ENCODE peak calls at places on chromosomes 4 and X, in six cellular contexts. S, K, O, C, U and L are unnamed samples. For H3K36me3 and H3K4me1, the result is how much of the 10 kb centered on the place peaks cover.

GRCh38 chr4:185697488-185697887 is 114.5 kb downstream of the SORBS2 start:
- DNase-seq in O (no peak), K (no peak), U (no peak), S (no peak), C (no peak), L (no peak)

GRCh38 chrX:79604364-79604763 is 237.2 kb upstream of the ITM2A start:
- DNase-seq in C (no peak), K (no peak), O (peak), U (no peak), S (no peak), L (no peak)

GRCh38 chr4:84673475-84674230 is 90.7 kb downstream of the CDS1 start:
- DNase-seq in S (no peak), O (no peak), C (no peak), U (no peak), K (peak), L (no peak)

GRCh38 chr4:151325320-151326246 is at the start of gene SH3D19:
- DNase-seq in S (peak), K (peak), O (peak), U (peak), C (peak), L (peak)

GRCh38 chrX:153903238-153903980 is 1.1 kb upstream of the AVPR2 start:
- DNase-seq in U (no peak), O (no peak), K (no peak), S (no peak), C (no peak), L (no peak)

GRCh38 chr4:815464-816146 is 10.3 kb downstream of the CPLX1 start:
- DNase-seq in U (no peak), O (peak), S (no peak), C (peak), K (no peak), L (peak)

GRCh38 chrX:14083783-14084182 is 54.1 kb upstream of the GEMIN8 start:
- DNase-seq in C (no peak), S (no peak), O (no peak), K (no peak), U (no peak), L (no peak)

GRCh38 chr4:21795091-21795490 is 153.5 kb downstream of the KCNIP4 start:
- DNase-seq in K (peak), S (no peak), C (no peak), U (no peak), O (no peak), L (no peak)

DNA sequence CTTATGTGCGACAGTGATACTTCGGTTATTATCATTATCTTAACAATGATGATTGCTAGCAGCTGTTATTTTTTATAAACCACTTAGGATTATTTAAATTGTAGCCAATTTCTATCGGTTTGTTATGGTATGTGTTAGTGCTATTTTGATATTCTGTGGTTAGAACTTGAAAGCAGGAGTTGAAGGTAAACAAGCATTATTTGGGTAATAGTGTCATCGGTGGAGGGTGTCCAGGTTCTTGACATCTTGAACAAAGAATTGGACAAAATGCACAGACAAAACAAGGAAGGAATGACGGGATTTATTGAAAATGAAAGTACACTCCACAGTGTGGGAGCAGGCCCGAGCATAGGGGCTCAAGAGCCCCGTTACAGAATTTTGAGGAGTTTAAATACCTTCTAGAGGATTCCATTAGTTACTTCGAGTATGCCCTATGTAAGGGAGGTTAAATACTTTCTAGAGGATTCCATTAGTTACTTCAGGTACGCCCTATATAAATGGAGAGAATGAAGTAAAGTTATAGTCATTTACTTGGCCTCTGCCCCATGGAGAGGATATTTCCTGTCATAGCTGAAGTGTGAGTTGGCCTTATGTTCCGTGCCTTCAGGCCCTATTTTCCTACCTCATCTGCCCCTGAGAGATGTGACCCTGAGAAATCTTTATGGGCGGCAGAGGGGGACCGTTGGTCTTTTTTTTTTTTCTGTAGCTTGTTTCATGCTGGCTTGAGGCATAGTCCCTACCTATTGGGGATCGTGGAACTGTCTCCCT is 13.1 kb downstream of the MOB1B start:
- DNase-seq in K (peak), S (no peak), U (no peak), C (no peak), O (no peak), L (no peak)
- H3K36me3 ChIP-seq in K (under half), S (under half), U (under half), C (under half), O (under half), L (under half)

DNA sequence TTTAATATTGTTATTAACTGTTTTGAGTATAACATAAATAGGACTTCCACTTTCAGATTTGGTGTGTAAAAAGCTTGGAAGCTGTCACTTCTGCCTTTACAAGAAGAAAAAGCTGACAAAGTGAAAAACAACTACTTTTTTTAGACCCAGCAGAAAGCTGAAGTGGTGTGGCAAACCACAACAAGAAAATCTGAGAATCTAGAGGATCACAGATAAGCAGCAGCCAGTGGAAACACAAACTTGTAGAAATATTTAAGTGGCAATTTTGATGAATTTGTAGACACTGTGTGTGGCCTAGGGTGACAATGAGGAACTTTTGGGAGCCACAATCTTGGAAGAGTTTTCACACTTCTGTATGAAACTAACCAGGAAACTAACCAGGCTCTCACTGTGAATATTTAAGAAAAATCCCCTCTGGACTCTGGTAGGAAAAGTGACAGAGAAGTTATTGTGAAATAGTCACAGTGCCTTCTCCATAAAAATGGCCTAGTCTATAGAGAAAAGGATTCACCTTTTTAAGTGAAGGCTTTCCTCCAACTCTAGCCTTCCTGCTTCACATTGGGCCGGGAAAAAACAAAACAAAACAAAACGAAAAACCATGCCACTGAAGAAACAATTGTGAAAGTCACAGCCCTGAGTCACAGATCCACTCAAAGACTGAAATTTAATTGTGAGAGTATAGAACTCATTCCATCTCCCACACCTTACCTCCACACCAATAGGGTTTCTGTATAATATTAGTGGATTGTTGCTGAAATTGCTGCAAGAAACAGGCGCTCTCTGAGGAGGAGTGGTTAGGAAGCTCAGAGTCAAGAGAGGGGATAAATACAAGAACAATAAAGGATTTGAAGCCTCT is 26.7 kb upstream of the GUCY1A1 start:
- DNase-seq in S (no peak), C (no peak), U (no peak), K (no peak), O (no peak), L (no peak)
- H3K4me1 ChIP-seq in S (under half), C (under half), U (under half), K (under half), O (under half), L (under half)

DNA sequence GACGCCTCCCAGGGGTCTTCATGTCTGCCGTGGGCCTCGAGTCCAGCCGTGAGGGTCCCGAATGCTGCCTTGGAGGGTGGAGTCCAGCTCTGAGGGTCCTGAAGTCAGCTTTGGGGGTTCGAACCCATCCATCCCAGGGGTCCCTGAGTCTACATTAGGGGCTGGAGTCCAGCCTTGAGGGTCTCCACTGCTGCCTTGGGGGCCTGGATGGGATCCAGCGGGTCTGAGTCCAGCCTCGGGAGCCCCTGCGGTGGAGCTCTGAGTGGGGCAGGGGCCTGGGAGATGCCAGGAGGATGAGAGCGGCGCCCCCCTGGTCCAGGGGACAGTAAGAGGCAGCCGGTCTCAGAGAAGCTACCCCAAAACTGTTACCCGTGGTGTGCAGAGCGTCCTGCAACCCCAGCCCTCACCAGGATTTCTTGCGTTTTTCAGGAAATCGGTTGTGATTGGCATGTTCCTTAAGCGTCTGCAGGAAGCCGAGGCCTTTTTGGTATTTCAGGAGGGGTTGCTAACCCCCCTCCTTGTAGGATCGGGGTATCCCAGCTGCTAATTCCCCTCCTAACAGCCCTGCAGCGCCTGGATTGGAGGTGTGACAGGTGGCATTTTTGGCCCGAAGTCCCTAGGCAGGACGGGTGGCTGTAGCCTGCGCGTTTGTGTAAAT is 1.7 kb upstream of the GTPBP6 start:
- DNase-seq in S (peak), U (no peak), K (peak), C (peak), O (peak), L (no peak)
- TF ChIP-seq POLR2A in S (no peak), U (no peak), K (no peak), C (no peak), O (no peak), L (no peak)

DNA sequence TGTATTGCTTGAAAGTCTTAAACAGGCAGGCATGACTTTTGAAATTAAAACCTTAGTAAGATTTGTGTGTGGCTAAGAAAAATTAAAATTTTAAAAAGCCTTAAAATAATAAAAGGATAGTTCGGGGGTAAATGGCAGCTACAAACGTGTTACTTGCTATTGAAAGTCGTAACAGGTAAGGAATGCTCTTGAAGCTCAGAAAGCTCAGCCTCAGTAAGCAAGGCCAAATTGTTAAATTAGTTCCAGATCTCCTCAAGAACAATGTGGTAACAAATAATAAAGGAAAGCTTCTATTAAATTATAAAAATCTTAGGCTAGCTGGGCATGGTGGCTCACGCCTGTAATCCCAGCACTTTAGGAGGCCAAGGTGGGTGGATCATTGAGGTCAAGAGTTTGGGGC is 25.5 kb downstream of the PRMT9 start:
- DNase-seq in U (no peak), K (no peak), O (no peak), S (no peak), C (no peak), L (no peak)
- H3K36me3 ChIP-seq in U (under half), K (under half), O (under half), S (under half), C (under half), L (under half)

DNA sequence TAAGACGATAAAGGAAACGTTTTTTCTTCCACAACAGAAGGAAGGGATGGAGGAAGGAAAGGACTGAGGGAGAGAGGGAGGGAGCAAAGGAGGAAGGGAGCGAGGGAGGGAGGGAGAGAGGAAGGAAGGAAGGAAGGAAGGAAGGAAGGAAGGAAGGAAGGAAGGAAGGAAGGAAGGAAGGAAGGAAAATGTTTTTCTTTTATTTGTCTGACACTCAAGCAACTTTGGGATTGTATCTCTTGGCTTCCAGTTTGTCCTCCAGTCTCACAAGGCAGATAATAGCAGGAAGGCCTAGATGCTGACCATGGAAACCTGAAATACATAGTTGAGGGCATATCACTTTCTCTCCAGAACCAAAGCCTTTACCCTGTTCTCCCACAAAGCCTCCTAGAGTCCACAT is 226.7 kb downstream of the ZNF674 start:
- DNase-seq in U (no peak), K (no peak), C (no peak), O (no peak), S (no peak), L (no peak)
- H3K4me1 ChIP-seq in U (under half), K (under half), C (under half), O (under half), S (under half), L (under half)

GRCh38 chrX:110414273-110414672 is 55.6 kb downstream of the RTL9 start:
- DNase-seq in C (no peak), S (no peak), U (no peak), K (no peak), O (no peak), L (no peak)
- TF ChIP-seq POLR2A in C (no peak), S (no peak), U (no peak), K (no peak), O (no peak), L (no peak)